ENCODE peak calls at places on chromosomes 12 and 14, in six cellular contexts. D, K, E, M, C and Z are unnamed samples.

GRCh38 chr14:68109132-68109531 is 289.6 kb downstream of the RAD51B start:
- DNase-seq in D (no peak), K (no peak), E (no peak), M (no peak), C (no peak), Z (no peak)

GRCh38 chr14:67533754-67534085 is 630 bp downstream of the PLEKHH1 start:
- DNase-seq in D (no peak), K (no peak), E (no peak), M (no peak), C (no peak), Z (no peak)

GRCh38 chr12:57069522-57069921 is 9.1 kb downstream of the NEMP1 start:
- DNase-seq in D (no peak), K (no peak), E (peak; percentile 66), M (peak; percentile 54), C (peak; percentile 77), Z (peak; percentile 63)

GRCh38 chr14:90553921-90554336 is 157.1 kb downstream of the CALM1 start:
- DNase-seq in D (peak; percentile 30), K (no peak), E (no peak), M (no peak), C (no peak), Z (no peak)

GRCh38 chr12:10227648-10228047 is 15.0 kb downstream of the GABARAPL1 start:
- DNase-seq in D (no peak), K (no peak), E (no peak), M (no peak), C (no peak), Z (no peak)

GRCh38 chr14:68598621-68599447 is 194.0 kb downstream of the ZFP36L1 start:
- DNase-seq in D (peak; percentile 83), K (peak; percentile 81), E (peak; percentile 94), M (no peak), C (peak; percentile 81), Z (no peak)

GRCh38 chr14:65177551-65177950 is 75.2 kb upstream of the MAX start:
- DNase-seq in D (no peak), K (no peak), E (no peak), M (no peak), C (no peak), Z (no peak)

GRCh38 chr14:80948291-80948690 is 6.8 kb upstream of the CEP128 start:
- DNase-seq in D (no peak), K (no peak), E (no peak), M (no peak), C (no peak), Z (no peak)

GRCh38 chr12:57803317-57803893 is 15.1 kb downstream of the AVIL start:
- DNase-seq in D (no peak), K (peak; percentile 73), E (peak; percentile 31), M (peak; percentile 15), C (no peak), Z (peak; percentile 22)

GRCh38 chr14:70887207-70888150 is 19.8 kb upstream of the PCNX1 start:
- DNase-seq in D (no peak), K (no peak), E (no peak), M (no peak), C (no peak), Z (no peak)

GRCh38 chr12:55736780-55737580 is 5.9 kb upstream of the GDF11 start:
- DNase-seq in D (peak; percentile 80), K (peak; percentile 73), E (no peak), M (peak; percentile 63), C (peak; percentile 80), Z (peak; percentile 75)

GRCh38 chr12:13347241-13348043 is 150.9 kb downstream of the EMP1 start:
- DNase-seq in D (no peak), K (no peak), E (no peak), M (no peak), C (no peak), Z (no peak)

GRCh38 chr12:122985590-122986257 is 5.2 kb downstream of the ARL6IP4 start:
- DNase-seq in D (no peak), K (no peak), E (no peak), M (no peak), C (no peak), Z (no peak)

GRCh38 chr14:89027097-89027740 is 202.8 kb downstream of the TTC8 start:
- DNase-seq in D (peak; percentile 69), K (peak; percentile 69), E (no peak), M (no peak), C (peak; percentile 25), Z (peak; percentile 46)

GRCh38 chr12:47746073-47746472 is 12.6 kb downstream of the RAPGEF3 start:
- DNase-seq in D (no peak), K (no peak), E (no peak), M (no peak), C (no peak), Z (no peak)

GRCh38 chr14:106141242-106142220 is 615.1 kb downstream of the TMEM121 start:
- DNase-seq in D (no peak), K (no peak), E (no peak), M (no peak), C (no peak), Z (peak; percentile 32)

GRCh38 chr14:68793734-68794129 is 865 bp upstream of the ZFP36L1 start:
- DNase-seq in D (no peak), K (no peak), E (no peak), M (no peak), C (no peak), Z (peak; percentile 46)

GRCh38 chr12:44000309-44000952 is 164.6 kb downstream of the TMEM117 start:
- DNase-seq in D (no peak), K (no peak), E (no peak), M (peak; percentile 54), C (no peak), Z (no peak)

GRCh38 chr12:117595751-117596150 is 234.3 kb upstream of the NOS1 start:
- DNase-seq in D (no peak), K (no peak), E (no peak), M (no peak), C (no peak), Z (no peak)

GRCh38 chr14:81162941-81163340 is 57.8 kb downstream of the GTF2A1 start:
- DNase-seq in D (no peak), K (no peak), E (no peak), M (no peak), C (no peak), Z (no peak)

GRCh38 chr14:69891422-69891821 is 12.2 kb downstream of the SMOC1 start:
- DNase-seq in D (no peak), K (no peak), E (no peak), M (no peak), C (no peak), Z (no peak)

GRCh38 chr12:30251546-30251945 is 444.1 kb downstream of the IPO8 start:
- DNase-seq in D (no peak), K (no peak), E (no peak), M (no peak), C (no peak), Z (no peak)

GRCh38 chr14:58107947-58108552 is 44.0 kb downstream of the ARMH4 start:
- DNase-seq in D (no peak), K (no peak), E (peak; percentile 51), M (peak; percentile 54), C (peak; percentile 30), Z (peak; percentile 47)

GRCh38 chr12:104063712-104064030 is 660 bp upstream of the HCFC2 start:
- DNase-seq in D (no peak), K (no peak), E (no peak), M (no peak), C (no peak), Z (no peak)

GRCh38 chr14:52977798-52978197 is 26.9 kb upstream of the FERMT2 start:
- DNase-seq in D (no peak), K (no peak), E (no peak), M (no peak), C (peak; percentile 34), Z (no peak)

GRCh38 chr12:105960319-105961076 is 178.3 kb downstream of the NUAK1 start:
- DNase-seq in D (peak; percentile 64), K (no peak), E (no peak), M (no peak), C (no peak), Z (no peak)

GRCh38 chr12:112900298-112901145 is 6.2 kb upstream of the OAS1 start:
- DNase-seq in D (no peak), K (no peak), E (no peak), M (peak; percentile 18), C (peak; percentile 48), Z (peak; percentile 38)

GRCh38 chr14:55973285-55973800 is 144.9 kb upstream of the PELI2 start:
- DNase-seq in D (no peak), K (no peak), E (no peak), M (no peak), C (no peak), Z (no peak)

GRCh38 chr14:72451081-72451972 is 442.6 kb downstream of the DPF3 start:
- DNase-seq in D (no peak), K (no peak), E (no peak), M (no peak), C (no peak), Z (peak; percentile 29)

GRCh38 chr12:26287666-26288408 is 92.5 kb downstream of the SSPN start:
- DNase-seq in D (no peak), K (peak; percentile 39), E (no peak), M (no peak), C (peak; percentile 59), Z (no peak)

GRCh38 chr12:6333029-6333428 is 8.8 kb downstream of the TNFRSF1A start:
- DNase-seq in D (peak; percentile 71), K (no peak), E (no peak), M (no peak), C (no peak), Z (peak; percentile 53)

GRCh38 chr12:2958432-2959193 is 584 bp upstream of the TEAD4 start:
- DNase-seq in D (peak; percentile 72), K (peak; percentile 77), E (no peak), M (no peak), C (peak; percentile 14), Z (no peak)